ENCODE peak calls at places on chromosomes 4 and X, in nine cellular contexts. O is suprapubic skin, I is spleen, W is ovary, K is GM12892, B is lower leg skin, L is GM12878, G is stomach, M is esophagus squamous epithelium. T is an unnamed sample.

GRCh38 chrX:152958047-152958446 is 35.9 kb downstream of the PNMA5 start:
- DNase-seq in L (no peak), I (no peak), G (no peak), W (no peak), B (no peak), O (no peak), M (no peak), K (no peak), T (no peak)

GRCh38 chr4:107060388-107060787 is 24.3 kb upstream of the DKK2 start:
- DNase-seq in L (no peak), B (no peak), I (no peak), K (no peak), W (no peak), O (no peak), M (no peak), G (no peak), T (no peak)

GRCh38 chr4:17027495-17027894 is 129.1 kb upstream of the LDB2 start:
- DNase-seq in L (no peak), G (no peak), M (no peak), K (no peak), B (no peak), W (no peak), O (no peak), I (no peak), T (no peak)

GRCh38 chrX:1945879-1946278 is 331.0 kb downstream of the ASMT start:
- DNase-seq in I (no peak), W (no peak), B (peak), O (no peak), L (no peak), G (no peak), K (no peak), M (no peak), T (no peak)

GRCh38 chr4:93203708-93204107 is 624.8 kb upstream of the ATOH1 start:
- DNase-seq in M (no peak), G (no peak), W (no peak), O (no peak), B (no peak), L (no peak), I (no peak), K (no peak), T (no peak)

GRCh38 chrX:133575501-133575900 is 160.2 kb upstream of the GPC4 start:
- DNase-seq in B (no peak), L (no peak), G (no peak), K (no peak), W (no peak), I (no peak), M (no peak), O (no peak), T (no peak)

GRCh38 chr4:139184129-139184528 is 7.1 kb upstream of the ELF2 start:
- DNase-seq in I (no peak), O (no peak), W (no peak), K (no peak), L (no peak), M (no peak), B (no peak), G (no peak), T (no peak)

GRCh38 chrX:15946783-15947550 is 92.4 kb upstream of the AP1S2 start:
- DNase-seq in M (no peak), G (no peak), O (no peak), I (no peak), W (no peak), K (no peak), B (no peak), L (no peak), T (no peak)

GRCh38 chr4:105707783-105708182 is 706 bp downstream of the INTS12 start:
- DNase-seq in L (no peak), O (no peak), K (no peak), G (no peak), W (no peak), M (no peak), I (no peak), B (no peak), T (no peak)

GRCh38 chr4:57405359-57405758 is 295.2 kb upstream of the IGFBP7 start:
- DNase-seq in B (no peak), K (no peak), O (no peak), G (no peak), W (no peak), L (no peak), M (no peak), I (no peak), T (no peak)

GRCh38 chr4:124212835-124213640 is 499.5 kb downstream of the ANKRD50 start:
- DNase-seq in O (no peak), K (no peak), I (no peak), G (no peak), W (no peak), L (no peak), B (no peak), M (no peak), T (peak)

GRCh38 chr4:112173593-112174559 is 28.6 kb downstream of the FAM241A start:
- DNase-seq in O (no peak), I (no peak), B (no peak), K (no peak), W (no peak), L (no peak), M (no peak), G (peak), T (no peak)

GRCh38 chr4:54230479-54231418 is 1.7 kb downstream of the PDGFRA start:
- DNase-seq in K (no peak), W (peak), M (no peak), L (no peak), I (no peak), B (peak), O (peak), G (no peak), T (peak)
- TF ChIP-seq POLR2A in K (no peak), W (no peak), M (no peak), L (no peak), I (no peak), B (no peak), O (peak), G (no peak), T (no peak)

DNA sequence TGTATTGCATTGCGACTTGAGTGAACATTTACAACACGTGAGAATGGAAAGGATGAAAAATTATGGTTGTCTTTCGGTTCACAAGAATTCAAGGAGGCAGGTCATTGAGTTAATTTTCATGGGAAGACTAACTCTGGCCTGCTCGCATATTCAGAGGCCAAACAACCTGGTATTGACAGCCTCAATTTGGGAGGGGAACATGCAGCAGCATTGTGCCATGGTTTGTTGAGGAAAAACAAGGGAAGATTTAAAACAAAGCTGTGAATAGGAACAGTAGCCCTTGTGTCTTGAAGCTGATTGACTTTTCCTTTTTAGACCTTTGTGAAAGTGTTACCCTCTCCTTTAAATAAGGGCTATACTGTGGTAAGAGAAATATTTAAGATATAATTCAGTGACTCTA is 31.9 kb downstream of the FAT4 start:
- DNase-seq in G (no peak), M (no peak), W (no peak), L (no peak), K (no peak), O (no peak), I (no peak), B (no peak), T (no peak)
- TF ChIP-seq POLR2A in G (no peak), M (no peak), W (no peak), L (no peak), K (no peak), O (no peak), I (no peak), B (no peak), T (no peak)

GRCh38 chr4:25312496-25313193 is at the start of gene ZCCHC4:
- DNase-seq in B (peak), K (peak), I (peak), W (peak), M (peak), L (peak), G (peak), O (peak), T (peak)
- TF ChIP-seq POLR2A in B (no peak), K (peak), I (no peak), W (peak), M (no peak), L (peak), G (peak), O (no peak), T (peak)

GRCh38 chrX:40153335-40154221 is 55.8 kb upstream of the BCOR start:
- DNase-seq in L (no peak), K (no peak), M (peak), W (peak), G (peak), B (no peak), O (no peak), I (peak), T (peak)

GRCh38 chrX:40154853-40155616 is 57.3 kb upstream of the BCOR start:
- DNase-seq in K (no peak), B (no peak), W (peak), L (no peak), M (no peak), I (peak), O (no peak), G (peak), T (peak)

GRCh38 chrX:40155617-40156471 is 58.1 kb upstream of the BCOR start:
- DNase-seq in G (no peak), O (no peak), B (no peak), M (no peak), L (no peak), I (no peak), W (peak), K (no peak), T (no peak)

GRCh38 chrX:40152706-40153334 is 55.1 kb upstream of the BCOR start:
- DNase-seq in B (no peak), K (no peak), L (no peak), M (no peak), G (peak), I (peak), W (peak), O (no peak), T (peak)

DNA sequence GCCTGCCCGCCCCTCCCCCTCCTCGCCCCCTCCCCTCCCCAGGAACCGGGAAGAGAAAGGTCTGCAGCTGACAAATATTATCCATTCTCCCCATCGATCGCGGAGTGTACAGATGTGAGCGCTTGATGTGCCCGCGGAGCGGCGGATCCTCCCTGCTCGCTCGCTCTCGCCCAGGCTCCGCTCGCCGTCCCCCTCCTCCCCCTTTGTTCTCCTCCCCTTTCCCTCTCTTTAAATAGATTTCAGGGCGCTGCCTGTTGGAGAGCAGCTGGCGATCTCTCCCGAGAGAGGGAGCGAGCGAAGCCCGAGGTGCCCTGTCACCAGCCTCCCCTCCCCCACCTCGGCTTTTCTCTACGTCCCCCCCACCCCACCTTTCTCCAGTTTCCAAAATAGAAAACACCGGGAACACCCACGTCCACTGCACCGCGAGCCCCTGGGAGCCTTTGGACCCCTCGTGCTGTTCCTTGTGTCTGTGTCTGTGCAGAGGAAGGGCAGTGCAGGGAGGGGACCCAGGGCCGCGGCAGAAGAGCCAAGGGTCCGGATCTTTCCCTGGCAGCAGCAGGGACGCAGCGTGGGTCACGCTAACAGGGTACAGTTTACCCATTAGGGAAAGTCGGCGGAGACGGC is 56.6 kb upstream of the BCOR start:
- DNase-seq in O (no peak), G (no peak), L (no peak), K (no peak), M (no peak), B (no peak), W (peak), I (no peak), T (peak)
- TF ChIP-seq POLR2A in O (no peak), G (no peak), L (no peak), K (no peak), M (no peak), B (no peak), W (no peak), I (no peak), T (no peak)

T was measured in heart left ventricle.